ENCODE peak calls at places on chromosomes 2 and 18, in nine cellular contexts. N is progenitor cell of endocrine pancreas, M is OCI-LY7, E is coronary artery, L is fibroblast of lung, C is PC-3, H is suprapubic skin, S is uterus, Q is heart left ventricle. G is an unnamed sample.

GRCh38 chr2:237208373-237209045 is 122.8 kb downstream of the COPS8 start:
- DNase-seq in L (peak; percentile 92), H (no peak), M (no peak), N (no peak), Q (no peak), S (no peak), E (peak; percentile 55), C (no peak), G (no peak)

GRCh38 chr2:41127351-41127750 is 675.5 kb upstream of the SLC8A1 start:
- DNase-seq in N (no peak), Q (no peak), H (no peak), L (no peak), M (no peak), C (no peak), S (no peak), E (no peak), G (no peak)

GRCh38 chr18:55346961-55347740 is 240.8 kb downstream of the TCF4 start:
- DNase-seq in L (no peak), M (no peak), Q (no peak), S (no peak), N (no peak), E (no peak), C (no peak), H (no peak), G (no peak)

GRCh38 chr2:162967137-162967536 is 128.6 kb upstream of the KCNH7 start:
- DNase-seq in M (no peak), Q (no peak), S (no peak), E (no peak), C (no peak), H (no peak), L (no peak), N (no peak), G (no peak)

GRCh38 chr2:25512707-25513106 is 160.7 kb downstream of the DTNB start:
- DNase-seq in M (no peak), E (no peak), L (no peak), C (peak; percentile 39), Q (no peak), N (no peak), S (no peak), H (no peak), G (no peak)

GRCh38 chr2:162342841-162343240 is 1.1 kb upstream of the GCA start:
- DNase-seq in L (no peak), Q (no peak), S (no peak), M (no peak), N (no peak), E (no peak), H (no peak), C (no peak), G (no peak)

GRCh38 chr2:189363559-189363958 is 77.7 kb upstream of the WDR75 start:
- DNase-seq in E (no peak), S (no peak), N (no peak), M (no peak), L (peak; percentile 48), Q (no peak), H (no peak), C (peak; percentile 90), G (no peak)

GRCh38 chr2:197498937-197499593 is 575 bp downstream of the HSPD1 start:
- DNase-seq in N (peak; percentile 52), S (peak; percentile 40), M (peak; percentile 84), E (peak; percentile 84), C (peak; percentile 39), H (peak; percentile 80), Q (peak; percentile 71), L (peak; percentile 52), G (no peak)

DNA sequence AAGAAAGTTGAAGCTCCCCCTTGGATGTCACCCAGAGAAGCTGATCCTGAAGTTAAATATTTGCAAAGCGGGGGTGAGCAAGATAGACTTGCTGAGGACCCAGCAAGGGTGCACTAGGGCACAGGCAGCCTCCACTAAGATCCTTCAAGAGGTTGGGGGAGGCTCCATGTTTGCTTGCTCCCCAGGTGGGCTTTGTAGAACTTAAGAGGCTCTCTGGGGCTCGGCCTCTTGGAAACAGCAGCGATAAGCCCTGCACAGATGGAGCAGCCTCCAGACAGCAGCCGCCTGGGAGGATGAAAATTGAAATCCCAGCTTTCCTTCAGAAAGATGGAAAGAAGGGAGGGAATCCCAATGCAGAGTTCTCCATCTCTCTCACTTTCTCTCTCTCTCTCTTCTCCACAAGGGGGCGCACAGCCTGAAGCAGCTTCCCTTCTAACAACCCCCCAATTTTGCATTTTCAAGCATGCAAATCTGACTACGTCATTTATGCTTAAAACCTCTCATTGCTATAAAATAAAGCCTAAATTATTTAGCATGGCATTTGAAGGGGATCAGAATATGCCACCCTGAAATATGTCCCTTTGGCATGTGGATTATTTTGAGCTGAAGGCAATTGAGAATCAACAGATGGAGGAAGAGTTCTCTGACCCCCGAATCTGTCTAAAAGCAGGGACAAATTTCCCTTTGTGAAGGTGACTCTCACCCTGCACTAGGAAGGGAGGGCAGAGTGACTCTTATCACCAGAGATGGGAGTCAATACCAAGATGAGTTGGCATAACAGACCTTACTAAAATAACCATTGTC is 185.7 kb upstream of the KLHL29 start:
- DNase-seq in M (peak; percentile 14), E (no peak), C (peak; percentile 32), L (peak; percentile 36), H (no peak), S (no peak), N (no peak), Q (no peak), G (no peak)
- TF ChIP-seq CTCF in M (peak; percentile 84), E (no peak), C (peak; percentile 80), L (peak; percentile 55), H (peak; percentile 5), S (no peak), N (peak; percentile 63), Q (peak; percentile 19), G (peak; percentile 70)

DNA sequence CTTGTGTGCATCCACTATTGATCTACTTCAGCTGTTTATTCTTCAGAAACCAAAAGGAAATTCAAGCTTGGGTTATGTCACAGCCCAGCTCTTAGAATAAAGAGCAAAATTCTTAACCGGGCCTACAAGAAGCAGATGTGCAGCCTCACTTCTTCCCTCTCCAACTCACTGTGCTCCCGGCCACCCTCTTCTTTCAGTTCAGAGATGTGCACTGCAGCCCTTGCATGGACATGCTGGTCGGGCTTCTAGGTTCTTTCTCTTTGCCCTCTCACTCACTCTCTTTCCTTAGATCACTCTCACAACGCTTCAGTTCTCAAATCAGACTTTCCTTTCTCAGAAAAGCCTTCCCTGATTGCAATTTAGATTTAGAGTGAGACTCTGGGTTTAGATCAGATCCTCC is 104.1 kb downstream of the CHN1 start:
- DNase-seq in M (no peak), E (no peak), N (no peak), C (no peak), L (peak; percentile 55), H (no peak), S (no peak), Q (peak; percentile 25), G (no peak)
- TF ChIP-seq CTCF in M (no peak), E (no peak), N (no peak), C (no peak), L (no peak), H (no peak), S (no peak), Q (no peak), G (no peak)

GRCh38 chr2:14454102-14454676 is 178.3 kb upstream of the LRATD1 start:
- DNase-seq in H (no peak), L (no peak), S (no peak), C (no peak), E (no peak), N (no peak), M (no peak), Q (no peak), G (no peak)

GRCh38 chr2:14448340-14448739 is 184.2 kb upstream of the LRATD1 start:
- DNase-seq in H (no peak), L (no peak), N (no peak), M (no peak), S (no peak), C (no peak), E (no peak), Q (no peak), G (no peak)

GRCh38 chr2:14445670-14446069 is 186.8 kb upstream of the LRATD1 start:
- DNase-seq in M (no peak), C (no peak), H (no peak), L (no peak), N (no peak), S (no peak), Q (no peak), E (no peak), G (no peak)

DNA sequence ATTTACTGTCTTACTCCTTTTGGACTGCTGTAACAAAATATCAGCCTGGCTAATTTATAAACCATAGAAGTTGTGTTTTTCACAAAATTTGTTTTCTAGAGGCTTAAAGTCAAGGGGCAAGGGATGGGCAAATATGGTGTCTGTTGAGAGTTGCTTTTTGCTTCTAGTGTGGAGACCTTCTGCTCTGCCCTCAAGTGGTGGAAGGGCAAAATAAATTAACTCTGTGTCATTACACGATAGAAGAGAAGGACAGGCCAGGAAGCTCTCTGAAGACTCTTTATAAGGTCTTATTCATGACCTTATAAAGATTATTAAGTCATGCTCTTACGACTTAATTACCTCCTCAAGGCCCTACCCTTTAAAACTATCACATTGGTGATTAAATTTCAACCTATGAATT is 181.2 kb upstream of the LRATD1 start:
- DNase-seq in H (no peak), M (no peak), L (no peak), Q (no peak), E (no peak), S (no peak), C (peak; percentile 9), N (no peak), G (no peak)
- TF ChIP-seq CTCF in H (no peak), M (peak; percentile 21), L (no peak), Q (no peak), E (no peak), S (no peak), C (peak; percentile 44), N (no peak), G (peak; percentile 25)

GRCh38 chr2:155223781-155224406 is 525.4 kb downstream of the KCNJ3 start:
- DNase-seq in E (no peak), C (peak; percentile 19), H (no peak), S (no peak), L (peak; percentile 0), M (peak; percentile 50), Q (no peak), N (no peak), G (no peak)
- TF ChIP-seq CTCF in E (no peak), C (peak; percentile 71), H (no peak), S (no peak), L (no peak), M (peak; percentile 91), Q (peak; percentile 35), N (peak; percentile 76), G (peak; percentile 78)

GRCh38 chr2:73228631-73229030 is 4.4 kb downstream of the PRADC1 start:
- DNase-seq in E (no peak), N (no peak), H (no peak), M (no peak), L (no peak), S (no peak), C (no peak), Q (no peak), G (no peak)

GRCh38 chr2:73235315-73236028 is 1.4 kb downstream of the CCT7 start:
- DNase-seq in H (no peak), Q (no peak), L (no peak), C (no peak), M (peak; percentile 34), N (no peak), E (no peak), S (no peak), G (no peak)

GRCh38 chr2:73233154-73233931 is at the start of gene PRADC1:
- DNase-seq in Q (peak; percentile 99), C (peak; percentile 99), S (peak; percentile 99), M (peak; percentile 99), E (peak; percentile 100), H (peak; percentile 99), L (peak; percentile 99), N (peak; percentile 96), G (peak; percentile 100)

GRCh38 chr2:73233932-73234832 is at the start of gene CCT7:
- DNase-seq in S (peak; percentile 90), C (peak; percentile 88), M (peak; percentile 94), N (peak; percentile 57), E (peak; percentile 91), L (peak; percentile 93), Q (peak; percentile 92), H (peak; percentile 93), G (no peak)

GRCh38 chr2:73232471-73233153 is 427 bp downstream of the PRADC1 start:
- DNase-seq in Q (no peak), H (peak; percentile 77), S (peak; percentile 31), L (no peak), E (peak; percentile 81), M (peak; percentile 53), C (peak; percentile 13), N (no peak), G (no peak)
- TF ChIP-seq CTCF in Q (no peak), H (no peak), S (no peak), L (no peak), E (no peak), M (peak; percentile 58), C (no peak), N (no peak), G (no peak)

G was measured in chondrocyte.